ENCODE peak calls at places on chromosomes 7 and 10, in ten cellular contexts. D is OCI-LY7; H is ureter; U is endothelial cell; S is brain microvascular endothelial cell; W is CD4-positive, alpha-beta T cell; Z is stromal cell of bone marrow; J is H7; G is activated naive CD4-positive, alpha-beta T cell; V is GM06990. A is an unnamed sample.
A peak's percentile ranks its signal among the peaks of the same experiment; 100 is the strongest.

GRCh38 chr7:45187089-45187945 is 29.7 kb downstream of the RAMP3 start:
- DNase-seq in D (no peak), H (peak; percentile 27), U (no peak), S (no peak), W (no peak), Z (no peak), J (no peak), G (no peak), V (no peak), A (no peak)

GRCh38 chr10:49759787-49760551 is 2.2 kb downstream of the OGDHL start:
- DNase-seq in D (no peak), H (no peak), U (no peak), S (no peak), W (no peak), Z (no peak), J (peak; percentile 57), G (no peak), V (no peak), A (peak; percentile 3)

GRCh38 chr10:1392127-1392526 is 335.9 kb downstream of the WDR37 start:
- DNase-seq in D (no peak), H (no peak), U (no peak), S (no peak), W (no peak), Z (no peak), J (no peak), G (no peak), V (no peak), A (no peak)

GRCh38 chr10:119431768-119432135 is 110.8 kb downstream of the RGS10 start:
- DNase-seq in D (no peak), H (no peak), U (no peak), S (no peak), W (no peak), Z (no peak), J (no peak), G (no peak), V (no peak), A (no peak)

GRCh38 chr7:98617051-98617959 is at the start of gene NPTX2:
- DNase-seq in D (no peak), H (no peak), U (peak; percentile 70), S (no peak), W (no peak), Z (no peak), J (peak; percentile 97), G (no peak), V (no peak), A (peak; percentile 91)

GRCh38 chr10:34956756-34957155 is 133.4 kb downstream of the CUL2 start:
- DNase-seq in D (no peak), H (no peak), U (no peak), S (no peak), W (no peak), Z (no peak), J (no peak), G (no peak), V (no peak), A (no peak)

GRCh38 chr7:96995406-96996110 is 9.8 kb upstream of the DLX6 start:
- DNase-seq in D (no peak), H (no peak), U (no peak), S (no peak), W (no peak), Z (no peak), J (peak; percentile 41), G (no peak), V (no peak), A (no peak)

GRCh38 chr10:30527623-30528426 is 93.8 kb downstream of the MAP3K8 start:
- DNase-seq in D (no peak), H (no peak), U (no peak), S (no peak), W (no peak), Z (no peak), J (no peak), G (no peak), V (no peak), A (no peak)

GRCh38 chr7:1706721-1707613 is 36.9 kb downstream of the ELFN1 start:
- DNase-seq in D (no peak), H (peak; percentile 32), U (no peak), S (no peak), W (no peak), Z (no peak), J (peak; percentile 61), G (no peak), V (no peak), A (no peak)

GRCh38 chr10:24952701-24953349 is 419 bp upstream of the PRTFDC1 start:
- DNase-seq in D (no peak), H (peak; percentile 53), U (peak; percentile 72), S (peak; percentile 20), W (peak; percentile 14), Z (no peak), J (no peak), G (peak; percentile 8), V (peak; percentile 65), A (peak; percentile 79)

GRCh38 chr7:23804707-23805106 is 94.7 kb downstream of the STK31 start:
- DNase-seq in D (no peak), H (no peak), U (no peak), S (no peak), W (no peak), Z (no peak), J (no peak), G (no peak), V (no peak), A (no peak)

GRCh38 chr7:32502656-32503189 is 7.4 kb downstream of the AVL9 start:
- DNase-seq in D (no peak), H (no peak), U (no peak), S (no peak), W (no peak), Z (no peak), J (no peak), G (no peak), V (no peak), A (no peak)

GRCh38 chr10:74079914-74080590 is 70.6 kb downstream of the AP3M1 start:
- DNase-seq in D (no peak), H (no peak), U (no peak), S (no peak), W (no peak), Z (no peak), J (no peak), G (no peak), V (no peak), A (peak; percentile 54)

GRCh38 chr7:83876593-83876992 is 227.7 kb upstream of the SEMA3E start:
- DNase-seq in D (no peak), H (no peak), U (no peak), S (peak; percentile 76), W (no peak), Z (peak; percentile 79), J (no peak), G (no peak), V (no peak), A (no peak)

GRCh38 chr7:93115796-93116195 is 2.0 kb downstream of the SAMD9 start:
- DNase-seq in D (no peak), H (no peak), U (no peak), S (peak; percentile 45), W (no peak), Z (peak; percentile 62), J (no peak), G (no peak), V (no peak), A (no peak)

GRCh38 chr10:124461642-124462347 is at the start of gene LHPP:
- DNase-seq in D (peak; percentile 88), H (peak; percentile 84), U (peak; percentile 73), S (peak; percentile 60), W (peak; percentile 71), Z (peak; percentile 63), J (peak; percentile 96), G (peak; percentile 59), V (peak; percentile 94), A (peak; percentile 89)

GRCh38 chr7:112131016-112131415 is 75.2 kb downstream of the DOCK4 start:
- DNase-seq in D (no peak), H (no peak), U (no peak), S (no peak), W (no peak), Z (no peak), J (no peak), G (no peak), V (no peak), A (no peak)

GRCh38 chr10:77681839-77682238 is 44.2 kb upstream of the KCNMA1 start:
- DNase-seq in D (no peak), H (no peak), U (no peak), S (no peak), W (no peak), Z (no peak), J (no peak), G (no peak), V (no peak), A (no peak)

A was measured in GM23338.